ENCODE peak calls at places on chromosomes 12 and 14, in six cellular contexts. O is GM12891, T is HepG2, B is GM12878, N is K562, F is H1. Q is an unnamed sample.

GRCh38 chr14:51603495-51603894 is 48.2 kb upstream of the FRMD6 start:
- DNase-seq in O (no peak), T (no peak), B (no peak), N (no peak), F (no peak), Q (no peak)

GRCh38 chr14:73209943-73210342 is 27.4 kb upstream of the PAPLN start:
- DNase-seq in O (no peak), T (no peak), B (no peak), N (no peak), F (no peak), Q (no peak)

GRCh38 chr14:82122678-82123077 is 589.0 kb upstream of the SEL1L start:
- DNase-seq in O (no peak), T (no peak), B (no peak), N (no peak), F (no peak), Q (no peak)

GRCh38 chr14:22040781-22041125 is 367.1 kb upstream of the OR4E1 start:
- DNase-seq in O (no peak), T (no peak), B (no peak), N (no peak), F (no peak), Q (no peak)

GRCh38 chr12:76698316-76698715 is 65.6 kb upstream of the ZDHHC17 start:
- DNase-seq in O (no peak), T (no peak), B (no peak), N (no peak), F (no peak), Q (no peak)

GRCh38 chr12:67795235-67795634 is 146.7 kb downstream of the DYRK2 start:
- DNase-seq in O (no peak), T (no peak), B (no peak), N (no peak), F (no peak), Q (no peak)

GRCh38 chr12:59803735-59804134 is 207.9 kb downstream of the SLC16A7 start:
- DNase-seq in O (no peak), T (no peak), B (no peak), N (no peak), F (no peak), Q (no peak)

GRCh38 chr12:71865166-71865713 is 25.7 kb downstream of the TBC1D15 start:
- DNase-seq in O (no peak), T (no peak), B (no peak), N (no peak), F (no peak), Q (no peak)

GRCh38 chr14:58898655-58899316 is 261.0 kb downstream of the DACT1 start:
- DNase-seq in O (no peak), T (no peak), B (no peak), N (no peak), F (no peak), Q (no peak)

GRCh38 chr12:105581420-105581819 is 250.9 kb downstream of the C12orf75 start:
- DNase-seq in O (no peak), T (no peak), B (no peak), N (no peak), F (no peak), Q (no peak)

GRCh38 chr12:127911289-127911688 is 355.7 kb upstream of the TMEM132C start:
- DNase-seq in O (no peak), T (no peak), B (no peak), N (no peak), F (no peak), Q (no peak)

GRCh38 chr12:697426-697825 is 34.2 kb upstream of the NINJ2 start:
- DNase-seq in O (no peak), T (no peak), B (no peak), N (no peak), F (no peak), Q (no peak)

GRCh38 chr14:49982522-49982951 is 89.7 kb downstream of the ARF6 start:
- DNase-seq in O (no peak), T (no peak), B (no peak), N (no peak), F (no peak), Q (no peak)

GRCh38 chr14:30771595-30771994 is 102.8 kb upstream of the COCH start:
- DNase-seq in O (no peak), T (no peak), B (no peak), N (no peak), F (no peak), Q (no peak)

GRCh38 chr12:51785906-51786305 is 62.6 kb downstream of the FIGNL2 start:
- DNase-seq in O (no peak), T (no peak), B (no peak), N (no peak), F (no peak), Q (no peak)

GRCh38 chr14:99265571-99265970 is 6.4 kb downstream of the BCL11B start:
- DNase-seq in O (no peak), T (no peak), B (no peak), N (no peak), F (no peak), Q (no peak)

GRCh38 chr12:5071496-5071895 is 27.8 kb downstream of the KCNA5 start:
- DNase-seq in O (no peak), T (no peak), B (no peak), N (no peak), F (no peak), Q (no peak)

GRCh38 chr14:26597136-26598080 is at the start of gene NOVA1:
- DNase-seq in O (peak), T (no peak), B (no peak), N (no peak), F (peak), Q (no peak)

GRCh38 chr14:22915886-22916521 is 2.9 kb downstream of the RBM23 start:
- DNase-seq in O (no peak), T (peak), B (no peak), N (no peak), F (no peak), Q (no peak)

GRCh38 chr12:85182699-85183098 is 97.3 kb upstream of the ALX1 start:
- DNase-seq in O (no peak), T (no peak), B (no peak), N (no peak), F (no peak), Q (no peak)

GRCh38 chr12:105831372-105831771 is 307.4 kb downstream of the NUAK1 start:
- DNase-seq in O (no peak), T (no peak), B (no peak), N (no peak), F (no peak), Q (no peak)

GRCh38 chr14:51650721-51651387 is 856 bp upstream of the FRMD6 start:
- DNase-seq in O (no peak), T (no peak), B (no peak), N (peak), F (peak), Q (no peak)

GRCh38 chr12:113088037-113088436 is 31.5 kb downstream of the DTX1 start:
- DNase-seq in O (no peak), T (no peak), B (no peak), N (no peak), F (no peak), Q (no peak)

GRCh38 chr14:85578925-85579324 is 49.0 kb downstream of the FLRT2 start:
- DNase-seq in O (no peak), T (no peak), B (no peak), N (no peak), F (no peak), Q (no peak)

GRCh38 chr12:25723286-25723685 is 170.2 kb upstream of the LMNTD1 start:
- DNase-seq in O (no peak), T (no peak), B (no peak), N (no peak), F (no peak), Q (no peak)

GRCh38 chr12:87112946-87113345 is 856.8 kb upstream of the MGAT4C start:
- DNase-seq in O (no peak), T (no peak), B (no peak), N (no peak), F (no peak), Q (no peak)

GRCh38 chr12:25644964-25645363 is 91.9 kb upstream of the LMNTD1 start:
- DNase-seq in O (no peak), T (no peak), B (no peak), N (no peak), F (no peak), Q (no peak)

GRCh38 chr12:71009414-71010142 is 89.0 kb upstream of the PTPRR start:
- DNase-seq in O (no peak), T (no peak), B (no peak), N (no peak), F (no peak), Q (no peak)

GRCh38 chr14:73003688-73004087 is 23.2 kb downstream of the ZFYVE1 start:
- DNase-seq in O (no peak), T (no peak), B (no peak), N (no peak), F (no peak), Q (no peak)

GRCh38 chr14:97930191-97930590 is 1133.0 kb downstream of the VRK1 start:
- DNase-seq in O (no peak), T (no peak), B (no peak), N (no peak), F (no peak), Q (no peak)

GRCh38 chr12:685388-685787 is 22.1 kb upstream of the NINJ2 start:
- DNase-seq in O (no peak), T (no peak), B (peak), N (no peak), F (no peak), Q (no peak)

GRCh38 chr14:101464310-101464983 is 96.8 kb upstream of the DIO3 start:
- DNase-seq in O (no peak), T (no peak), B (no peak), N (no peak), F (peak), Q (no peak)

GRCh38 chr12:28555729-28556128 is 365.5 kb downstream of the CCDC91 start:
- DNase-seq in O (no peak), T (no peak), B (no peak), N (no peak), F (no peak), Q (no peak)

GRCh38 chr12:28552472-28553061 is 362.3 kb downstream of the CCDC91 start:
- DNase-seq in O (no peak), T (no peak), B (no peak), N (no peak), F (no peak), Q (no peak)

GRCh38 chr12:28550757-28551381 is 360.6 kb downstream of the CCDC91 start:
- DNase-seq in O (no peak), T (peak), B (no peak), N (no peak), F (no peak), Q (no peak)
- TF ChIP-seq TAF1 in O (no peak), T (no peak), B (no peak), N (no peak), F (no peak), Q (no peak)

DNA sequence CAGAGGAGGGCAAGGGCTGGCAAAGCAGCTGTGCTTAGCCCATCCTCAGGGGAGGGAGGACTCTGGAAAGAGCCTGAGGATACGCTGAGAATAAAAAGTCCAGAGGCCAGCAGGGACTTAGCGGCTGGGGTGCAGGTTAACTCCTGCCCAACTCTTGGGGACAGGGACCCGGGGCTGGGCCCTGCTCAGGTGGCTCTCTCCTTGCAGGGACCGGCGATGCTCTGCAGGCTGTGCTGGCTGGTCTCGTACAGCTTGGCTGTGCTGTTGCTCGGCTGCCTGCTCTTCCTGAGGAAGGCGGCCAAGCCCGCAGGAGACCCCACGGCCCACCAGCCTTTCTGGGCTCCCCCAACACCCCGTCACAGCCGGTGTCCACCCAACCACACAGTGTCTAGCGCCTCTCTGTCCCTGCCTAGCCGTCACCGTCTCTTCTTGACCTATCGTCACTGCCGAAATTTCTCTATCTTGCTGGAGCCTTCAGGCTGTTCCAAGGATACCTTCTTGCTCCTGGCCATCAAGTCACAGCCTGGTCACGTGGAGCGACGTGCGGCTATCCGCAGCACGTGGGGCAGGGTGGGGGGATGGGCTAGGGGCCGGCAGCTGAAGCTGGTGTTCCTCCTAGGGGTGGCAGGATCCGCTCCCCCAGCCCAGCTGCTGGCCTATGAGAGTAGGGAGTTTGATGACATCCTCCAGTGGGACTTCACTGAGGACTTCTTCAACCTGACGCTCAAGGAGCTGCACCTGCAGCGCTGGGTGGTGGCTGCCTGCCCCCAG is 2.8 kb downstream of the B3GNT4 start:
- DNase-seq in O (no peak), T (no peak), B (no peak), N (no peak), F (no peak), Q (no peak)
- TF ChIP-seq POLR2A in O (peak), T (peak), B (no peak), N (peak), F (no peak), Q (peak)

GRCh38 chr12:43038991-43039390 is 449.4 kb upstream of the PRICKLE1 start:
- DNase-seq in O (no peak), T (no peak), B (no peak), N (no peak), F (no peak), Q (no peak)

GRCh38 chr12:43044241-43044640 is 454.7 kb upstream of the PRICKLE1 start:
- DNase-seq in O (no peak), T (no peak), B (no peak), N (no peak), F (no peak), Q (no peak)
- TF ChIP-seq TAF1 in O (no peak), T (no peak), B (no peak), N (no peak), F (no peak), Q (no peak)

DNA sequence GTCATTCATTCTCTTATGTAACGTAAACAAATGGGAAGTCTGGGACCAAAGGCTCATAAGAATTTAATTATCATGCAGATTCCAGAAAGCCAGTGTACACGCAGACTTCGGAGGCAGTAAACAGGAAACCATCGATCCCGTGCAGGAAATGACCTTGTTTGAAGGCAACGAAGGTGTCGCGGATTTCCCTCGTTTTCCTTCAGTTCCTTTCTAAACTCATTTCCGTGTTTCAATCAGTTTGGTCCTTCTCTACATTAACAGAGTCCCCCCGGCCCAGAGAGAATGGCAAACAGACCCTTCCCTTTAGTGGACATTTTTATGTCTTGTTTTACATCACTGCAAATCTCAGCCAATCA is 6.3 kb upstream of the FOXJ2 start:
- DNase-seq in O (no peak), T (no peak), B (no peak), N (no peak), F (no peak), Q (no peak)
- TF ChIP-seq POLR2A in O (peak), T (peak), B (no peak), N (peak), F (peak), Q (no peak)

GRCh38 chr14:95895720-95896119 is 19.1 kb downstream of the TUNAR start:
- DNase-seq in O (no peak), T (peak), B (no peak), N (peak), F (peak), Q (no peak)
- TF ChIP-seq TAF1 in O (no peak), T (no peak), B (no peak), N (no peak), F (no peak), Q (no peak)

GRCh38 chr12:96400631-96401060 is 407 bp upstream of the CDK17 start:
- DNase-seq in O (no peak), T (peak), B (peak), N (no peak), F (peak), Q (no peak)

GRCh38 chr12:96399919-96400630 is at the start of gene CDK17:
- DNase-seq in O (peak), T (peak), B (no peak), N (peak), F (no peak), Q (peak)

GRCh38 chr12:96397756-96398421 is 2.4 kb downstream of the CDK17 start:
- DNase-seq in O (no peak), T (no peak), B (no peak), N (no peak), F (no peak), Q (no peak)

GRCh38 chr12:96398422-96399080 is 1.7 kb downstream of the CDK17 start:
- DNase-seq in O (no peak), T (peak), B (no peak), N (peak), F (no peak), Q (no peak)

DNA sequence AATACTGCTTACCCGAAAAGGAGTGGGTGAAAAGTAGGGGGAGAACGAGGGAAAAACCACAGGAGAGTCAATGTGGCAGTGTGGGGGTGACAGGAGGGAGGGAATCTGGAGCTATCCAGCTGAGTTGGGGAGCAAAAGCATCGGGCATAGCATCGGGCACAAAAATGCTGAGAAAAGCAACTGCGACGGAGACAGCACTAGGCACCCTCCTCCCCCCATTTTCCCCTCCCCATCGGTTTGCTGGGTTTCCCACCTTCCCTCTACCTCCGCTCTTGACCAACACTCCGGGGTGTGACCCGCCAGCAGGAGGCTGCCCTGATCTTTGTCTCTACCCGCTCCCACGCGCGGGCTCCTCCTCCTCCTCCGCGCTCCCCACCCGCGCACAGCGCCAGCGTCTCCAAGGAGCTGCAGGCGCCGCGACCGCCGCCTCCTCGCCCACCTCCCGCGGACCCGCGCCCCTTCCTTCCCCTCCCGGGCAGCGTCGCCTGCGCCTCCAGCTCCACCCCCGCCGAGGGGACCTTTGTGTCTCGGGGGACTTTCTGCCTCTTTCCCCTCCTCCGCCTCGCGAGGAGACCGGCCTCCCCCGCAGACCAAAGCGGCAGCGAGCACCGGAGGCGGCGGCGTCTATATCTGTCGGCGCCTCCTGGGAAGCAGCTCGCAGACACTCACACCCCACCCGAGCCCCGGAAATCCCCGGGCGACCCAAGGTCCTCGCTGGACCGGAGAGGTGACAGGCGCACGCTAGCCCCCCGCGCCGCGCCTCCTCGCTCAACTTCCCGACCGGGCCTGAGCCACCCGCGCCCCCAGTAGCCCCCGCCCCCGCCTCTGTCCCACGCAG is 939 bp downstream of the CDK17 start:
- DNase-seq in O (peak), T (peak), B (peak), N (peak), F (peak), Q (peak)
- TF ChIP-seq POLR2A in O (peak), T (peak), B (peak), N (peak), F (no peak), Q (peak)